ENCODE peak calls at places on chromosomes 13 and 19, in five cellular contexts. R, Z, O, I and A are unnamed samples.

GRCh38 chr13:44306401-44307192 is 67.0 kb upstream of the SERP2 start:
- DNase-seq in O (no peak), R (peak), I (no peak), Z (no peak), A (peak)

GRCh38 chr19:2982983-2983350 is 5.6 kb downstream of the TLE6 start:
- DNase-seq in Z (no peak), O (peak), I (no peak), R (peak), A (no peak)

GRCh38 chr13:109100705-109101104 is 471.3 kb downstream of the MYO16 start:
- DNase-seq in O (no peak), R (no peak), Z (no peak), I (no peak), A (no peak)

GRCh38 chr13:92716749-92717148 is 509.9 kb upstream of the GPC6 start:
- DNase-seq in R (no peak), Z (no peak), I (no peak), O (no peak), A (peak)

GRCh38 chr19:18487576-18488402 is 34.1 kb downstream of the ELL start:
- DNase-seq in O (no peak), R (no peak), Z (no peak), I (no peak), A (no peak)

GRCh38 chr19:35118268-35119026 is 2.8 kb downstream of the FXYD3 start:
- DNase-seq in O (no peak), Z (no peak), I (no peak), R (no peak), A (no peak)

GRCh38 chr13:53137777-53138176 is 109.2 kb downstream of the OLFM4 start:
- DNase-seq in R (no peak), I (no peak), O (no peak), Z (no peak), A (peak)

GRCh38 chr19:6218497-6219146 is 61.2 kb downstream of the MLLT1 start:
- DNase-seq in Z (peak), O (peak), R (peak), I (peak), A (peak)

GRCh38 chr13:35988648-35989081 is 142.5 kb downstream of the DCLK1 start:
- DNase-seq in Z (no peak), I (no peak), R (no peak), O (no peak), A (peak)

GRCh38 chr13:43663474-43664090 is 123.2 kb downstream of the ENOX1 start:
- DNase-seq in Z (no peak), R (no peak), I (no peak), O (no peak), A (no peak)

GRCh38 chr13:111046590-111047141 is 68.4 kb upstream of the ARHGEF7 start:
- DNase-seq in Z (no peak), I (peak), O (no peak), R (no peak), A (peak)

GRCh38 chr19:14434543-14435319 is 1.6 kb downstream of the PKN1 start:
- DNase-seq in O (no peak), R (no peak), Z (no peak), I (no peak), A (peak)

GRCh38 chr19:13057744-13058143 is 44.9 kb downstream of the LYL1 start:
- DNase-seq in R (no peak), O (no peak), I (no peak), Z (no peak), A (no peak)

GRCh38 chr19:11422163-11423068 is 3.3 kb upstream of the RGL3 start:
- DNase-seq in O (peak), I (peak), R (peak), Z (peak), A (peak)

GRCh38 chr19:39496063-39496462 is 2.7 kb upstream of the DLL3 start:
- DNase-seq in I (no peak), Z (no peak), O (no peak), R (no peak), A (no peak)

GRCh38 chr19:16627194-16627927 is 643 bp downstream of the MED26 start:
- DNase-seq in I (no peak), R (peak), O (no peak), Z (no peak), A (no peak)

GRCh38 chr13:100095498-100095897 is 6.6 kb downstream of the PCCA start:
- DNase-seq in Z (no peak), I (no peak), R (no peak), O (no peak), A (no peak)

GRCh38 chr13:40518481-40518882 is 148.0 kb downstream of the FOXO1 start:
- DNase-seq in Z (no peak), I (peak), O (no peak), R (no peak), A (no peak)

GRCh38 chr13:43354147-43354945 is 331.0 kb downstream of the DNAJC15 start:
- DNase-seq in I (no peak), O (no peak), Z (no peak), R (no peak), A (no peak)

GRCh38 chr13:100473087-100473486 is 115.5 kb downstream of the GGACT start:
- DNase-seq in Z (no peak), O (no peak), I (no peak), R (peak), A (no peak)

GRCh38 chr19:50897191-50897607 is 14.0 kb downstream of the KLK4 start:
- DNase-seq in Z (no peak), R (no peak), O (no peak), I (no peak), A (no peak)

GRCh38 chr19:57067440-57067839 is 52.3 kb upstream of the USP29 start:
- DNase-seq in Z (no peak), I (no peak), R (no peak), O (no peak), A (no peak)

GRCh38 chr19:57071414-57071813 is 48.4 kb upstream of the USP29 start:
- DNase-seq in I (no peak), R (no peak), O (no peak), Z (no peak), A (no peak)

GRCh38 chr19:57068326-57068725 is 51.5 kb upstream of the USP29 start:
- DNase-seq in O (no peak), Z (no peak), I (no peak), R (no peak), A (no peak)

DNA sequence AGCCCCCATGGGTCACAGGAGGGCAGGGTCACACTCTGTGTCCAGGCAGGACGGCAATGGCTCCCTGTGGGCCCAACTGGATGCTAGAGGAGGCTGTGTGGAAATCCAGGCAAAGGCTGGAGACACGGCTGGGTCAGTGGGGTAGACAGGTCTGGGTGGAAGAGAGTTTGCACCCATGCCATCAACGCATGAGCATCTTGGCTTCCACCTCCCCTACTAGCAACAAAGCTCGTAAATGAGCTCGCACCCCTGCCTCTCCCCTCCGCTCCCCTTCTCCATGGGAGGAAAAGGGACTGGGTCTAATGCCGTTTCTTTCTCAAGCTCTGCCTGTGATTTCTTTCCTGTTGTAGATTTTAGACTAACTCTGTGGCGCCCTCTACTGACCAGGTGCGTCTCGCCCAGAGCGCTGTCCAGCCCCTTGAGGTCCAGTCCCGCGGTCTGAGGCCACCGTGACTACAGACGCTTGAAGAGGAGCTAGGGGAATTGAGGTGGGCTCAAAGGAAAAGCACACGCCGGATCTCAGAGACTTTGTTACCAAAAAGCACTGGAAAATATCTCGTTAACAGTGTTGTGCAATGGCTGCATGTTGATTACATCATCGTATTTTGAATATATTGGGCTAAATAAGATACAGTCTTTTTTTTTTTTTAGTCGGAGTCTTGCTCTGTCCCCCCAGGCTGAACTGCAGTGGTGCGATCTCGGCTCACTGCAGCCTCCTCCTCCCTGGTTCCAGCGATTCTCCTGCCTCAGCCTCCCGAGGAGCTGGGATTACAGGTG is 50.7 kb upstream of the USP29 start:
- DNase-seq in O (peak), I (no peak), R (no peak), Z (no peak), A (no peak)
- TF ChIP-seq CTCF in O (peak), I (no peak), R (peak), Z (no peak), A (no peak)

GRCh38 chr13:74575729-74576125 is 441.5 kb upstream of the KLF12 start:
- DNase-seq in R (peak), Z (peak), O (no peak), I (peak), A (peak)

GRCh38 chr13:74574964-74575728 is 440.9 kb upstream of the KLF12 start:
- DNase-seq in I (no peak), Z (no peak), R (no peak), O (no peak), A (no peak)

GRCh38 chr13:74570834-74571233 is 436.6 kb upstream of the KLF12 start:
- DNase-seq in I (no peak), R (no peak), Z (no peak), O (no peak), A (peak)

GRCh38 chr13:74571811-74572210 is 437.6 kb upstream of the KLF12 start:
- DNase-seq in I (no peak), Z (no peak), O (no peak), R (no peak), A (no peak)

DNA sequence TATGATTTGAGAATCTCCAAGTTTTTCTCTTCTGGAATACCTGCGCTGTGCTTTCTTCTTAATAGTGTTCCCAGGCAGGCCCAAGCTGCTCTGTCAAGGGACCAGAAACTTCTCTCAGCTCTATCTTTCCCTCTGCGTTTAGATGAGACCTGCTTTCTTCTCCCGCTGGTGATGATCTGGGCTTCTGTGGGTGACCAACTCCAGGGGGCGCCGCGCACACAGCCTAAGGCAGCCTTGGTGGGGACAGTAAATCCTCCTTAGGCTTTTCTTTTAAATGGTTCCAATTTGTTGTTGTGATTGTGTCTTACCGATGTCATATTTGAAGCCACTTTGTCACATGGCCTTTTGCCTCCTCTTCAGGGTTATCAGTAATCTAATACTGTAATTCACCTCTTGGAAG is 439.4 kb upstream of the KLF12 start:
- DNase-seq in R (peak), I (no peak), O (no peak), Z (no peak), A (no peak)
- TF ChIP-seq CTCF in R (peak), I (no peak), O (no peak), Z (no peak), A (peak)

DNA sequence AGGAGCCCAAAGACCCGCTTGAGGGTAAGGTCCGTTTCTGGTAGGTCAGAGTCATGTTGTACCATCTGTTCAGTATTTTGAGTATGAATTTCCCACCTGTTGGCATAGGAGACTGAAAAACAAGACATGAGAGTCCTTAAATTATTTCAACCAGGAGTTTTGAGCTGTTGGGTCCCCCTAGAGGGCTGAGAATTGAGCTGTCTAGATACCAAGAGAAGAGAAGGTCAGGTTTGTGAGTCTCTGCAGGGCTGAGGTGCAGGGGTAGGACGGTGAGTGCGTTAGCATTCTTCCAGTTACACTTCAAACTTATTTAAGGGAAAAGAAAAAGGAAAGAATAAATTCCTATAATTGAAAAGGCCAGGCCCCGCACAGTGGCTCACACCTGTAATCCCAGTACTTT is 5.0 kb downstream of the CBLC start:
- DNase-seq in Z (no peak), I (no peak), R (no peak), O (no peak), A (no peak)
- TF ChIP-seq CTCF in Z (no peak), I (no peak), R (no peak), O (no peak), A (peak)

DNA sequence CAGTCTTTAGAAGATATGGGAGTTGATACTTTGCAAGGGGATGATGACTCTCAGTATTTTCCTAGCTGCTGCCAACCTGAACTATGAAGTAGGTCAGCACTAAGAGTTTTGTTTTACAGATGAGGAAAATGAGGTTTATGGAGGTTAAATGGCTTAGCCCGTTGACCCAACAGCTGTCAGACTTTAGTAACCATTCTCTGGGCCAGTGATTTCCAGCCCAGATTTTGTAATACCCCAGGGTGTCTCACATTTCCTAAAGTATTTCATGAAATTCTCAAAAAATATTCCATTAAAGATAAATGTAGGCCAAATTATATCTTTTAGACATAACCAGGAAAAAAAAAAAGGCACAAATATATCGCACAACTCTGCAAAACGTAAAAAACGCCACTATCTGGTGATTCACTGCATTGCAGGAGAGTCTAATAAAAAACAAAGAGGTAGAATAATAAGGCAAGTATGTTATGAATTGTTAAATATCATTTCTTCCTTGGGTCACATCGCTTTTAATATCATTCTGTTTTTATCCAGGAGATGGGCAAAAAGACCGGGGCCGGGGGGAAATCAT is 112.5 kb downstream of the DACH1 start:
- DNase-seq in I (no peak), O (no peak), R (no peak), Z (no peak), A (no peak)
- TF ChIP-seq CTCF in I (no peak), O (no peak), R (peak), Z (no peak), A (no peak)